ENCODE peak calls at places on chromosomes 6 and 20, in eight cellular contexts. G, E, Z, T, K, M, R and N are unnamed samples.

GRCh38 chr6:78995946-78996345 is 82.1 kb downstream of the PHIP start:
- DNase-seq in T (no peak), K (no peak), G (no peak), M (no peak), R (no peak), Z (no peak), E (no peak), N (no peak)

GRCh38 chr20:6142348-6142993 is 19.6 kb upstream of the FERMT1 start:
- DNase-seq in K (peak; percentile 52), Z (peak; percentile 64), R (peak; percentile 33), T (peak; percentile 63), E (no peak), M (peak; percentile 67), G (peak; percentile 32), N (no peak)

GRCh38 chr6:113607821-113608545 is 249.2 kb upstream of the MARCKS start:
- DNase-seq in G (no peak), R (no peak), E (no peak), M (no peak), K (no peak), Z (peak; percentile 70), T (no peak), N (no peak)

GRCh38 chr6:4297348-4297747 is 162.0 kb upstream of the ECI2 start:
- DNase-seq in M (no peak), E (no peak), T (no peak), G (no peak), K (no peak), R (no peak), Z (no peak), N (no peak)

GRCh38 chr6:16286151-16286522 is 47.8 kb downstream of the GMPR start:
- DNase-seq in Z (peak; percentile 19), R (peak; percentile 28), M (peak; percentile 92), K (no peak), G (peak; percentile 38), E (no peak), T (no peak), N (no peak)

GRCh38 chr6:48486876-48487275 is 375.9 kb upstream of the PTCHD4 start:
- DNase-seq in T (no peak), R (no peak), K (no peak), G (no peak), Z (no peak), M (no peak), E (no peak), N (no peak)

GRCh38 chr6:103854059-103854458 is 1005.7 kb downstream of the HACE1 start:
- DNase-seq in G (no peak), E (no peak), T (no peak), K (no peak), Z (no peak), R (no peak), M (no peak), N (no peak)

GRCh38 chr6:45738057-45738455 is 277.6 kb downstream of the CLIC5 start:
- DNase-seq in T (no peak), R (no peak), E (no peak), M (no peak), K (no peak), Z (no peak), G (no peak), N (no peak)

GRCh38 chr20:36400901-36401300 is 94.8 kb downstream of the DLGAP4 start:
- DNase-seq in R (no peak), E (no peak), K (no peak), M (no peak), T (no peak), Z (no peak), G (no peak), N (no peak)

GRCh38 chr6:16543491-16543890 is 217.8 kb downstream of the ATXN1 start:
- DNase-seq in G (no peak), K (no peak), E (no peak), T (no peak), R (no peak), Z (no peak), M (no peak), N (no peak)

GRCh38 chr6:56902551-56903464 is 52.1 kb upstream of the BEND6 start:
- DNase-seq in K (no peak), G (no peak), Z (peak; percentile 49), R (no peak), E (no peak), T (no peak), M (no peak), N (no peak)

GRCh38 chr6:18022398-18023231 is 35.2 kb upstream of the KIF13A start:
- DNase-seq in K (no peak), Z (peak; percentile 13), G (no peak), M (no peak), T (no peak), R (no peak), E (no peak), N (no peak)

GRCh38 chr6:63663147-63663877 is 27.7 kb downstream of the PHF3 start:
- DNase-seq in Z (peak; percentile 69), M (no peak), K (no peak), E (no peak), T (no peak), G (no peak), R (no peak), N (no peak)

GRCh38 chr6:142222022-142222421 is 75.0 kb downstream of the VTA1 start:
- DNase-seq in M (no peak), Z (no peak), T (no peak), G (no peak), R (no peak), K (no peak), E (no peak), N (no peak)

GRCh38 chr6:129111853-129112252 is 228.9 kb downstream of the LAMA2 start:
- DNase-seq in K (no peak), E (no peak), T (no peak), R (no peak), Z (no peak), G (no peak), M (no peak), N (no peak)

GRCh38 chr6:95203153-95203754 is 374.1 kb upstream of the MANEA start:
- DNase-seq in K (no peak), R (peak; percentile 18), T (peak; percentile 7), Z (peak; percentile 6), E (no peak), M (no peak), G (no peak), N (no peak)

GRCh38 chr20:57322476-57322875 is 7.1 kb upstream of the SPO11 start:
- DNase-seq in T (no peak), K (no peak), M (no peak), R (no peak), Z (no peak), E (no peak), G (no peak), N (no peak)

GRCh38 chr20:57325632-57326356 is 3.8 kb upstream of the SPO11 start:
- DNase-seq in M (peak; percentile 37), G (no peak), K (no peak), R (no peak), E (no peak), Z (no peak), T (no peak), N (no peak)

GRCh38 chr20:57320358-57320757 is 9.2 kb upstream of the SPO11 start:
- DNase-seq in E (no peak), T (no peak), G (no peak), K (no peak), Z (no peak), M (no peak), R (no peak), N (no peak)

GRCh38 chr20:57321142-57321541 is 8.5 kb upstream of the SPO11 start:
- DNase-seq in K (no peak), M (no peak), E (no peak), Z (no peak), R (no peak), T (no peak), G (no peak), N (no peak)

GRCh38 chr20:57323034-57323433 is 6.6 kb upstream of the SPO11 start:
- DNase-seq in G (no peak), Z (no peak), M (peak; percentile 55), T (no peak), K (peak; percentile 18), E (no peak), R (no peak), N (no peak)
- H3K27me3 ChIP-seq in G (peaks cover 5% of the 10 kb centered on the region), Z (no peaks in the 10 kb centered on the region), M (peaks cover 2% of the 10 kb centered on the region), T (no peaks in the 10 kb centered on the region), K (no peaks in the 10 kb centered on the region), E (no peaks in the 10 kb centered on the region), R (no peaks in the 10 kb centered on the region), N (no peaks in the 10 kb centered on the region)

GRCh38 chr6:11201015-11201414 is 31.5 kb downstream of the NEDD9 start:
- DNase-seq in T (no peak), Z (no peak), G (no peak), E (no peak), R (no peak), M (no peak), K (no peak), N (no peak)
- TF ChIP-seq POLR2AphosphoS5 in T (no peak), Z (no peak), G (no peak), E (peak; percentile 7), R (no peak), M (no peak), K (no peak), N (no peak)

DNA sequence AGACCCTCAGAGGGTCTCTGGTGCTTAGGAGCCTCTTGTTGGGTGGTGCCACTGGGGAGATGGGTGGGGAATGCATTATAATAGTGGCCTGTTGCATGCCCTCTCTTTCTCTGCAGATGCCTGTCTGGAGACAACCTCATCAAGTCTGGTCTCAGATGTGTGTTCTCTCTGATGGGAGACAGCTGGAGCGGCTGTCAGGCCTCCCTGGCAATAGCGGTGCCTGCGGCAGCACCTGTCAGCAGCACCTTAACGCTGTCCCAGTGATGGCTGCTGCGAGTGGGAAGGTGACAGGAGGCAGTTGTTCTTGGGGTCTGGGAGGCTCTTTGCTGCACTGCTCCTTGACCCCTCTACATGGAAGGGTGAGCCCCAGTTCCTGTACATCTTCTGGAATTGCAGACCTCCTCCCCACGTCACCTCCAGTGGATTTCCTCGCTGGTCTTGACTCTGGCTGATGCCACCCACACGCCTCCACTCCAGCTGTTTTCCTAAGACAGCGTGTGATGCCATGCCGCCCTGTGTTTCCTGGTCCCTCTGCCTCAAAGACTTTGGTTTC is 63.3 kb upstream of the BLCAP start:
- DNase-seq in M (no peak), T (no peak), G (no peak), K (no peak), Z (no peak), E (peak; percentile 27), R (no peak), N (no peak)
- H3K27me3 ChIP-seq in M (no peaks in the 10 kb centered on the region), T (no peaks in the 10 kb centered on the region), G (peaks cover 5% of the 10 kb centered on the region), K (peaks cover 43% of the 10 kb centered on the region), Z (peaks cover 10% of the 10 kb centered on the region), E (no peaks in the 10 kb centered on the region), R (peaks cover 22% of the 10 kb centered on the region), N (no peaks in the 10 kb centered on the region)

GRCh38 chr20:31484001-31484400 is 8.9 kb downstream of the REM1 start:
- DNase-seq in R (no peak), Z (peak; percentile 36), K (no peak), T (no peak), M (no peak), E (peak; percentile 86), G (no peak), N (no peak)

GRCh38 chr20:31488171-31488570 is 13.1 kb downstream of the REM1 start:
- DNase-seq in R (no peak), T (no peak), Z (no peak), G (no peak), M (no peak), K (no peak), E (no peak), N (no peak)

GRCh38 chr20:31489152-31489551 is 14.1 kb downstream of the REM1 start:
- DNase-seq in E (no peak), G (no peak), K (no peak), T (no peak), M (no peak), Z (no peak), R (no peak), N (no peak)

GRCh38 chr20:31490752-31491151 is 15.7 kb downstream of the REM1 start:
- DNase-seq in Z (no peak), T (no peak), E (no peak), G (no peak), K (no peak), R (no peak), M (no peak), N (no peak)

GRCh38 chr20:31485450-31486339 is 10.6 kb downstream of the REM1 start:
- DNase-seq in R (no peak), Z (peak; percentile 70), G (peak; percentile 38), E (peak; percentile 80), M (no peak), K (peak; percentile 44), T (no peak), N (peak; percentile 20)
- TF ChIP-seq POLR2AphosphoS5 in R (no peak), Z (no peak), G (peak; percentile 69), E (peak; percentile 40), M (no peak), K (no peak), T (no peak), N (no peak)